ENCODE peak calls at places on chromosomes 7 and 10, in nine cellular contexts. One of them, this sample, is unnamed.

GRCh38 chr7:98509836-98510235 is 107.2 kb upstream of the NPTX2 start:
- DNase-seq in HepG2: no peak
- DNase-seq in SK-N-SH: no peak
- DNase-seq in suprapubic skin: no peak
- DNase-seq in ovary: no peak
- DNase-seq in transverse colon: no peak
- DNase-seq in sigmoid colon: peak
- DNase-seq in A549: no peak
- DNase-seq in K562: no peak
- DNase-seq in this sample: no peak

GRCh38 chr7:39633563-39634550 is 10.5 kb downstream of the RALA start:
- DNase-seq in K562: no peak
- DNase-seq in sigmoid colon: no peak
- DNase-seq in suprapubic skin: no peak
- DNase-seq in A549: no peak
- DNase-seq in ovary: no peak
- DNase-seq in SK-N-SH: no peak
- DNase-seq in transverse colon: no peak
- DNase-seq in HepG2: no peak
- DNase-seq in this sample: no peak

GRCh38 chr10:75276029-75276872 is 40.5 kb upstream of the COMTD1 start:
- DNase-seq in ovary: no peak
- DNase-seq in transverse colon: no peak
- DNase-seq in sigmoid colon: peak
- DNase-seq in HepG2: no peak
- DNase-seq in K562: peak
- DNase-seq in A549: no peak
- DNase-seq in suprapubic skin: peak
- DNase-seq in SK-N-SH: no peak
- DNase-seq in this sample: peak

GRCh38 chr10:16742165-16742960 is 74.9 kb downstream of the RSU1 start:
- DNase-seq in A549: no peak
- DNase-seq in SK-N-SH: no peak
- DNase-seq in sigmoid colon: no peak
- DNase-seq in HepG2: no peak
- DNase-seq in K562: no peak
- DNase-seq in transverse colon: no peak
- DNase-seq in suprapubic skin: no peak
- DNase-seq in ovary: no peak
- DNase-seq in this sample: no peak

GRCh38 chr7:95577137-95577536 is 19.2 kb downstream of the PDK4 start:
- DNase-seq in suprapubic skin: no peak
- DNase-seq in A549: peak
- DNase-seq in K562: no peak
- DNase-seq in sigmoid colon: no peak
- DNase-seq in HepG2: no peak
- DNase-seq in SK-N-SH: no peak
- DNase-seq in transverse colon: no peak
- DNase-seq in ovary: no peak
- DNase-seq in this sample: no peak

GRCh38 chr10:100534726-100535125 is 1.0 kb upstream of the HIF1AN start:
- DNase-seq in SK-N-SH: no peak
- DNase-seq in sigmoid colon: no peak
- DNase-seq in A549: no peak
- DNase-seq in transverse colon: no peak
- DNase-seq in HepG2: no peak
- DNase-seq in ovary: no peak
- DNase-seq in suprapubic skin: no peak
- DNase-seq in K562: no peak
- DNase-seq in this sample: no peak

GRCh38 chr10:34637419-34637911 is 177.6 kb downstream of the PARD3 start:
- DNase-seq in ovary: peak
- DNase-seq in A549: peak
- DNase-seq in HepG2: peak
- DNase-seq in suprapubic skin: no peak
- DNase-seq in SK-N-SH: peak
- DNase-seq in sigmoid colon: peak
- DNase-seq in K562: peak
- DNase-seq in transverse colon: peak
- DNase-seq in this sample: peak

GRCh38 chr7:91351374-91351773 is 87.1 kb downstream of the FZD1 start:
- DNase-seq in ovary: no peak
- DNase-seq in HepG2: peak
- DNase-seq in A549: no peak
- DNase-seq in K562: no peak
- DNase-seq in SK-N-SH: no peak
- DNase-seq in suprapubic skin: no peak
- DNase-seq in sigmoid colon: no peak
- DNase-seq in transverse colon: no peak
- DNase-seq in this sample: no peak

GRCh38 chr10:43292745-43293676 is 26.1 kb upstream of the RASGEF1A start:
- DNase-seq in ovary: peak
- DNase-seq in K562: peak
- DNase-seq in A549: peak
- DNase-seq in SK-N-SH: peak
- DNase-seq in suprapubic skin: peak
- DNase-seq in HepG2: peak
- DNase-seq in sigmoid colon: peak
- DNase-seq in transverse colon: peak
- DNase-seq in this sample: peak

GRCh38 chr10:23293145-23293724 is 51.4 kb downstream of the C10orf67 start:
- DNase-seq in sigmoid colon: no peak
- DNase-seq in suprapubic skin: no peak
- DNase-seq in SK-N-SH: peak
- DNase-seq in ovary: no peak
- DNase-seq in transverse colon: no peak
- DNase-seq in K562: peak
- DNase-seq in HepG2: peak
- DNase-seq in A549: peak
- DNase-seq in this sample: no peak

GRCh38 chr7:101589976-101590662 is 39.0 kb downstream of the MYL10 start:
- DNase-seq in K562: no peak
- DNase-seq in HepG2: no peak
- DNase-seq in suprapubic skin: no peak
- DNase-seq in transverse colon: no peak
- DNase-seq in ovary: no peak
- DNase-seq in sigmoid colon: no peak
- DNase-seq in SK-N-SH: peak
- DNase-seq in A549: no peak
- DNase-seq in this sample: no peak

GRCh38 chr7:101590663-101591435 is 38.2 kb downstream of the MYL10 start:
- DNase-seq in sigmoid colon: no peak
- DNase-seq in K562: no peak
- DNase-seq in SK-N-SH: no peak
- DNase-seq in HepG2: no peak
- DNase-seq in A549: no peak
- DNase-seq in transverse colon: no peak
- DNase-seq in ovary: no peak
- DNase-seq in suprapubic skin: no peak
- DNase-seq in this sample: no peak

GRCh38 chr7:101588131-101588935 is 40.8 kb downstream of the MYL10 start:
- DNase-seq in HepG2: no peak
- DNase-seq in sigmoid colon: no peak
- DNase-seq in SK-N-SH: no peak
- DNase-seq in transverse colon: no peak
- DNase-seq in suprapubic skin: no peak
- DNase-seq in ovary: no peak
- DNase-seq in A549: no peak
- DNase-seq in K562: no peak
- DNase-seq in this sample: no peak

GRCh38 chr7:101586971-101587370 is 42.1 kb downstream of the MYL10 start:
- DNase-seq in K562: no peak
- DNase-seq in HepG2: no peak
- DNase-seq in SK-N-SH: no peak
- DNase-seq in suprapubic skin: no peak
- DNase-seq in transverse colon: no peak
- DNase-seq in ovary: no peak
- DNase-seq in A549: no peak
- DNase-seq in sigmoid colon: no peak
- DNase-seq in this sample: no peak

GRCh38 chr7:101589052-101589451 is 40.0 kb downstream of the MYL10 start:
- DNase-seq in SK-N-SH: no peak
- DNase-seq in sigmoid colon: no peak
- DNase-seq in ovary: no peak
- DNase-seq in HepG2: no peak
- DNase-seq in transverse colon: no peak
- DNase-seq in K562: no peak
- DNase-seq in A549: no peak
- DNase-seq in suprapubic skin: no peak
- DNase-seq in this sample: no peak
- TF ChIP-seq EP300 in SK-N-SH: no peak
- TF ChIP-seq EP300 in sigmoid colon: no peak
- TF ChIP-seq EP300 in ovary: no peak
- TF ChIP-seq EP300 in HepG2: no peak
- TF ChIP-seq EP300 in transverse colon: no peak
- TF ChIP-seq EP300 in K562: no peak
- TF ChIP-seq EP300 in A549: no peak
- TF ChIP-seq EP300 in suprapubic skin: no peak
- TF ChIP-seq EP300 in this sample: no peak

GRCh38 chr10:124693801-124694416 is 50.3 kb downstream of the FAM53B start:
- DNase-seq in sigmoid colon: peak
- DNase-seq in HepG2: no peak
- DNase-seq in ovary: no peak
- DNase-seq in transverse colon: no peak
- DNase-seq in suprapubic skin: no peak
- DNase-seq in SK-N-SH: no peak
- DNase-seq in A549: no peak
- DNase-seq in K562: no peak
- DNase-seq in this sample: no peak
- TF ChIP-seq EP300 in sigmoid colon: no peak
- TF ChIP-seq EP300 in HepG2: no peak
- TF ChIP-seq EP300 in ovary: no peak
- TF ChIP-seq EP300 in transverse colon: no peak
- TF ChIP-seq EP300 in suprapubic skin: no peak
- TF ChIP-seq EP300 in SK-N-SH: no peak
- TF ChIP-seq EP300 in A549: no peak
- TF ChIP-seq EP300 in K562: peak
- TF ChIP-seq EP300 in this sample: no peak

DNA sequence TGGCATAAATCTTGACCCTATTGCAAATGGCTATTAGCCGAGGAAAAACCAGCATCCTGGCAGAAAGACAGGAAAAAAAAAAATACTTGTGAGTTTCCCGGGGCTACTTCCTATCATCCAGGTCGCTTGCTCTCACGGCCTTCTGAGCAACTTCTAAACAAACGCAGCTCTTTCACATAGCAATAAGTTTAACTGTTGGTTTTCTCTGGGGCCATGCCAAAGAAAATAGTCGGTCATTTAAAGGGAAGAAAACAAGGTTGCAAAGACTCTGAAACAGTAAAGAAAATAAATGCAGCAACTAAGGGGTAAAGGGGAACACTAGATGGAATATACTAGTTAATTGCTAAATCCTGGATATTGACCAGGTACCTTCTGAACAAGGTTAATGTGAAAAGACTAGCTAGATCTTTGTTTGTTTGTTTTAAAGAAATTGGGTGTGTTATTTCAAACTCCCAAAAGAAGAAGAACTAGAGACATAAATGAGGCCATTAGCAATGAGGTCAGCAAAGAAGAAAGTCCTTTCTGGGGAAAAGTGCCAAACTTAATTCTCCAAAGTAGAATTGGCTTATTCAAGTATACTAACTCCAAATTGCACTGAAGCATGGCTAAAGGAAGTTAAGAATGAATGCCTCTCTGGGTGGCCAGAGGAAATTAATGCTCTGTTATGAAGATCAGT is 54.2 kb downstream of the SLC39A12 start:
- DNase-seq in transverse colon: no peak
- DNase-seq in A549: no peak
- DNase-seq in K562: no peak
- DNase-seq in ovary: no peak
- DNase-seq in suprapubic skin: no peak
- DNase-seq in HepG2: no peak
- DNase-seq in sigmoid colon: no peak
- DNase-seq in SK-N-SH: no peak
- DNase-seq in this sample: no peak
- TF ChIP-seq EP300 in transverse colon: no peak
- TF ChIP-seq EP300 in A549: no peak
- TF ChIP-seq EP300 in K562: no peak
- TF ChIP-seq EP300 in ovary: no peak
- TF ChIP-seq EP300 in suprapubic skin: no peak
- TF ChIP-seq EP300 in HepG2: no peak
- TF ChIP-seq EP300 in sigmoid colon: no peak
- TF ChIP-seq EP300 in SK-N-SH: no peak
- TF ChIP-seq EP300 in this sample: no peak

DNA sequence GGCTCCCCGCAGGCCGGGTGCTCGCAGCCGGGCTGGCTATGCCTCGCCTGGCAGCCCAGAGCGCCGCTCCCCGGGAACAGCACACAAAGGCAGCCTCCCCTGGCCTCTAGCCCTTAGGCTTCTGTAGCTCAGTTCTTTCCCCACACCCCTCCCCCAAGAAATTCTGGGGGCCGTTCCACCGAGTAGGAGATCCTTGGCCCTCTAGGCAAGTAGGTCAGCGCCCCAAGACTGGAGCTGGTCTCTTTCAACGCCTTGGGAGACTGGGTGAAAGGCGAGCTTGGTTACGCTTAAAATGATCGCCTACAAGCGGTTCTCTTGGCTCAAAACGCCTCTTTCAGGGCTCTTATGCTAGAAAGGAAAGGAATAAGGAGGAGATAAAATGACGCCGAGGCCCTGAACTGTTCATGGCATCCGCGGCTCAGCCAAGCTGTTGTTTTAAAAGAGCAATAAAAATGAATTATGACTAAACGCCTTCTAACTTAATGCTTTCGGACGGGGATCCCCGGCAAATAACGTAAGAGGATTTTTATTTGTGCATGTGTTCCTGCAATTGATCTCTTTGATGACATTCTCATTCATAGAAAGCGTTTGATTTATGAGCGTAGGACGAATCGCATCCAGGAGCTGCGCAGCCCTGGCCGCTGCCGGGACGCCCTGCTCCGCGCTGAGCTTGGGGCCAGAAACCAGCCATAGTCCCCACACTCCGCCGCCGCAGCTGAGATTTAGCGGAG is 2.9 kb upstream of the HOXA1 start:
- DNase-seq in ovary: no peak
- DNase-seq in K562: no peak
- DNase-seq in transverse colon: peak
- DNase-seq in suprapubic skin: peak
- DNase-seq in A549: no peak
- DNase-seq in SK-N-SH: no peak
- DNase-seq in HepG2: no peak
- DNase-seq in sigmoid colon: peak
- DNase-seq in this sample: no peak
- TF ChIP-seq EP300 in ovary: no peak
- TF ChIP-seq EP300 in K562: no peak
- TF ChIP-seq EP300 in transverse colon: peak
- TF ChIP-seq EP300 in suprapubic skin: no peak
- TF ChIP-seq EP300 in A549: no peak
- TF ChIP-seq EP300 in SK-N-SH: no peak
- TF ChIP-seq EP300 in HepG2: no peak
- TF ChIP-seq EP300 in sigmoid colon: peak
- TF ChIP-seq EP300 in this sample: no peak